ENCODE peak calls at places on chromosomes 7 and 10, in six cellular contexts. R is endothelial cell; E is iris pigment epithelial cell; O is naive thymus-derived CD8-positive, alpha-beta T cell; X is AG09319; K is LoVo. I is an unnamed sample.

GRCh38 chr10:70541738-70542564 is 60.6 kb downstream of the PRF1 start:
- DNase-seq in X (no peak), E (no peak), O (no peak), R (no peak), K (no peak), I (no peak)

GRCh38 chr7:70678621-70679251 is 453.2 kb upstream of the GALNT17 start:
- DNase-seq in K (no peak), E (peak), R (no peak), O (no peak), X (no peak), I (no peak)

GRCh38 chr10:24993237-24993958 is 22.6 kb downstream of the ENKUR start:
- DNase-seq in E (no peak), X (no peak), O (no peak), R (no peak), K (no peak), I (no peak)

GRCh38 chr7:134693256-134693655 is 46.6 kb downstream of the BPGM start:
- DNase-seq in X (peak), O (no peak), R (no peak), E (peak), K (no peak), I (no peak)

GRCh38 chr7:2710256-2710655 is 22.3 kb downstream of the AMZ1 start:
- DNase-seq in E (no peak), O (no peak), X (no peak), R (no peak), K (no peak), I (no peak)

GRCh38 chr10:7856685-7857084 is 38.4 kb downstream of the TAF3 start:
- DNase-seq in E (no peak), O (no peak), R (no peak), X (no peak), K (no peak), I (no peak)

GRCh38 chr10:46314046-46314445 is 27.2 kb downstream of the ANTXRL start:
- DNase-seq in K (no peak), E (no peak), R (no peak), X (no peak), O (no peak), I (no peak)

GRCh38 chr10:112698774-112699173 is 251.3 kb upstream of the TCF7L2 start:
- DNase-seq in K (no peak), X (no peak), R (no peak), O (no peak), E (no peak), I (no peak)

GRCh38 chr7:17771901-17772408 is 168.3 kb downstream of the SNX13 start:
- DNase-seq in R (no peak), O (no peak), K (no peak), E (no peak), X (no peak), I (no peak)

GRCh38 chr10:7424315-7424714 is 13.5 kb upstream of the SFMBT2 start:
- DNase-seq in X (no peak), R (no peak), O (no peak), K (no peak), E (no peak), I (no peak)

GRCh38 chr10:94430705-94431104 is 28.4 kb downstream of the TBC1D12 start:
- DNase-seq in R (no peak), X (no peak), O (no peak), E (peak), K (no peak), I (no peak)

GRCh38 chr7:134022512-134022911 is 104.6 kb upstream of the LRGUK start:
- DNase-seq in X (no peak), R (no peak), E (no peak), K (no peak), O (no peak), I (no peak)

GRCh38 chr7:102933763-102934162 is 21.0 kb downstream of the LRRC17 start:
- DNase-seq in E (peak), R (peak), K (no peak), X (peak), O (no peak), I (peak)

GRCh38 chr10:97139651-97140283 is 46.0 kb downstream of the SLIT1 start:
- DNase-seq in X (no peak), K (no peak), O (no peak), E (no peak), R (no peak), I (no peak)

GRCh38 chr7:148722340-148723165 is 23.9 kb downstream of the CUL1 start:
- DNase-seq in E (no peak), O (no peak), X (no peak), R (no peak), K (no peak), I (no peak)

GRCh38 chr7:3957735-3958491 is 656.9 kb downstream of the SDK1 start:
- DNase-seq in E (no peak), O (no peak), X (no peak), K (no peak), R (no peak), I (no peak)

GRCh38 chr7:12964836-12965235 is 277.4 kb downstream of the ARL4A start:
- DNase-seq in R (no peak), O (no peak), E (no peak), X (no peak), K (no peak), I (no peak)

GRCh38 chr7:152148706-152149105 is 123.2 kb downstream of the GALNT11 start:
- DNase-seq in X (no peak), R (no peak), E (no peak), O (no peak), K (no peak), I (no peak)

GRCh38 chr7:73988197-73988596 is 39.8 kb upstream of the ELN start:
- DNase-seq in X (no peak), R (no peak), E (no peak), O (no peak), K (no peak), I (no peak)

GRCh38 chr7:2527505-2528464 is 8.2 kb downstream of the LFNG start:
- DNase-seq in R (no peak), X (no peak), O (peak), E (peak), K (peak), I (no peak)

GRCh38 chr10:122232781-122233180 is 38.3 kb upstream of the BTBD16 start:
- DNase-seq in X (no peak), O (no peak), R (no peak), E (peak), K (no peak), I (no peak)

GRCh38 chr10:14667270-14667669 is 107.4 kb downstream of the FAM107B start:
- DNase-seq in E (no peak), X (no peak), R (no peak), K (no peak), O (no peak), I (no peak)

GRCh38 chr7:155951554-155952158 is 139.4 kb upstream of the SHH start:
- DNase-seq in X (no peak), E (peak), K (peak), R (peak), O (no peak), I (no peak)

GRCh38 chr7:270351-270983 is 19.5 kb upstream of the FOXL3 start:
- DNase-seq in E (no peak), R (no peak), K (no peak), X (no peak), O (no peak), I (no peak)

GRCh38 chr7:147492621-147493020 is 1097.9 kb upstream of the C7orf33 start:
- DNase-seq in O (no peak), X (no peak), R (no peak), E (peak), K (no peak), I (no peak)

GRCh38 chr10:110077436-110078120 is 69.8 kb downstream of the ADD3 start:
- DNase-seq in X (no peak), R (no peak), K (no peak), O (no peak), E (no peak), I (peak)

GRCh38 chr10:124152139-124152780 is 58.9 kb upstream of the CHST15 start:
- DNase-seq in O (no peak), X (no peak), K (peak), R (no peak), E (peak), I (peak)

GRCh38 chr7:143283344-143283743 is 1.4 kb upstream of the TMEM139 start:
- DNase-seq in K (peak), X (no peak), E (no peak), R (no peak), O (no peak), I (no peak)

GRCh38 chr7:333399-333776 is 43.4 kb downstream of the FOXL3 start:
- DNase-seq in K (peak), O (no peak), R (no peak), X (no peak), E (peak), I (peak)

GRCh38 chr7:105654994-105655900 is 74.0 kb upstream of the EFCAB10 start:
- DNase-seq in R (peak), K (no peak), E (peak), O (no peak), X (no peak), I (no peak)

GRCh38 chr10:1048349-1048731 is 579 bp downstream of the IDI1 start:
- DNase-seq in K (no peak), E (peak), O (peak), X (no peak), R (no peak), I (no peak)

GRCh38 chr10:78623577-78624215 is 445.1 kb upstream of the ZMIZ1 start:
- DNase-seq in R (no peak), O (no peak), E (peak), X (peak), K (peak), I (no peak)

GRCh38 chr7:140212100-140212881 is 35.5 kb upstream of the KDM7A start:
- DNase-seq in O (no peak), X (no peak), E (no peak), R (no peak), K (peak), I (no peak)

GRCh38 chr10:28254290-28254985 is 48.4 kb downstream of the MPP7 start:
- DNase-seq in R (no peak), K (no peak), E (peak), O (no peak), X (no peak), I (no peak)

I was measured in substantia nigra.